ENCODE peak calls at places on chromosomes 13 and 19, in five cellular contexts. Q is thoracic aorta, T is tibial artery, F is ascending aorta, V is fibroblast of lung. W is an unnamed sample.

GRCh38 chr13:109744512-109745051 is 41.8 kb downstream of the IRS2 start:
- DNase-seq in Q (no peak), T (no peak), F (no peak), V (peak), W (no peak)

GRCh38 chr19:18858906-18859646 is 27.3 kb downstream of the UPF1 start:
- DNase-seq in Q (no peak), T (no peak), F (no peak), V (no peak), W (no peak)

GRCh38 chr13:109344552-109345157 is 441.7 kb downstream of the IRS2 start:
- DNase-seq in Q (no peak), T (no peak), F (no peak), V (peak), W (no peak)

GRCh38 chr13:110047511-110047910 is 259.4 kb downstream of the COL4A1 start:
- DNase-seq in Q (peak), T (peak), F (no peak), V (peak), W (no peak)

GRCh38 chr13:113511361-113511760 is 20.9 kb upstream of the DCUN1D2 start:
- DNase-seq in Q (no peak), T (no peak), F (no peak), V (no peak), W (no peak)

GRCh38 chr13:70784590-70784989 is 676.3 kb upstream of the KLHL1 start:
- DNase-seq in Q (no peak), T (no peak), F (no peak), V (no peak), W (no peak)

GRCh38 chr13:23579072-23579885 is 9.1 kb downstream of the TNFRSF19 start:
- DNase-seq in Q (peak), T (peak), F (peak), V (peak), W (peak)

GRCh38 chr13:41568143-41568989 is 111.0 kb downstream of the RGCC start:
- DNase-seq in Q (no peak), T (no peak), F (no peak), V (no peak), W (no peak)

GRCh38 chr13:44274838-44275237 is 98.8 kb upstream of the SERP2 start:
- DNase-seq in Q (no peak), T (no peak), F (no peak), V (no peak), W (no peak)

GRCh38 chr19:3359850-3360493 is 6.4 kb upstream of the NFIC start:
- DNase-seq in Q (no peak), T (no peak), F (no peak), V (peak), W (no peak)

GRCh38 chr13:35157143-35157755 is 215.2 kb downstream of the NBEA start:
- DNase-seq in Q (no peak), T (no peak), F (no peak), V (peak), W (no peak)

GRCh38 chr19:44729516-44730033 is 18.9 kb upstream of the BCL3 start:
- DNase-seq in Q (no peak), T (no peak), F (no peak), V (no peak), W (no peak)

GRCh38 chr19:2575734-2576481 is 100.0 kb downstream of the GADD45B start:
- DNase-seq in Q (peak), T (peak), F (peak), V (no peak), W (no peak)

GRCh38 chr13:32125221-32125621 is 93.6 kb downstream of the FRY start:
- DNase-seq in Q (no peak), T (peak), F (no peak), V (peak), W (no peak)

GRCh38 chr13:71851541-71851940 is 15.5 kb downstream of the DACH1 start:
- DNase-seq in Q (no peak), T (no peak), F (no peak), V (no peak), W (no peak)

GRCh38 chr13:73274147-73274546 is 215.3 kb downstream of the KLF5 start:
- DNase-seq in Q (no peak), T (no peak), F (no peak), V (peak), W (no peak)

GRCh38 chr19:677201-677600 is 1.0 kb downstream of the FSTL3 start:
- DNase-seq in Q (peak), T (peak), F (peak), V (peak), W (no peak)

GRCh38 chr19:45340232-45340898 is at the start of gene KLC3:
- DNase-seq in Q (no peak), T (no peak), F (no peak), V (no peak), W (no peak)

GRCh38 chr19:47190167-47190727 is 40.8 kb downstream of the BBC3 start:
- DNase-seq in Q (peak), T (peak), F (peak), V (peak), W (peak)

GRCh38 chr19:49676136-49676689 is 858 bp upstream of the PRMT1 start:
- DNase-seq in Q (no peak), T (peak), F (no peak), V (peak), W (peak)

GRCh38 chr19:19661675-19662251 is 1.7 kb downstream of the ATP13A1 start:
- DNase-seq in Q (no peak), T (no peak), F (no peak), V (no peak), W (no peak)

GRCh38 chr19:39303373-39304184 is 7.4 kb downstream of the IFNL1 start:
- DNase-seq in Q (no peak), T (no peak), F (no peak), V (no peak), W (no peak)

GRCh38 chr19:3821857-3822364 is 35.7 kb upstream of the MATK start:
- DNase-seq in Q (no peak), T (no peak), F (no peak), V (no peak), W (no peak)

GRCh38 chr13:51557875-51558604 is 26.2 kb upstream of the WDFY2 start:
- DNase-seq in Q (no peak), T (no peak), F (no peak), V (peak), W (no peak)

GRCh38 chr13:114112231-114112825 is 20.1 kb downstream of the RASA3 start:
- DNase-seq in Q (no peak), T (peak), F (no peak), V (no peak), W (no peak)

DNA sequence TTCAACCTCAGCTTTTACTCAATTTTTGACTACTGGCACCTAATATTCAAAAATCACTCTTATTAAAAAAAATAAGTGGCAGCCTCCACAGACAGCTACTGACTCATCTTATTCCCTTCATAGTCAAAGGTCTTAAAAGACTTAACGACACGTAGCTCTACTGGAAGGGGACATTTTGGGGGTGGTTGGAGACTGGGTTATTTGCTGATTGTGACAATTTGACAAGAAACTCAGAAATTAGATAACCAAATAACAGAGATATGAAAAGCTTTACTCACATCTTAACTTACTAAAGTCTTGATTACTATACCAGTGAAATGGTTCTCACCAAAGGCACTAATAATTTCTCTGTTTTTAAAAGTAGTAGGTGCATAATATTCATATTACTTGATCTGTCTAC is 25.7 kb downstream of the UGGT2 start:
- DNase-seq in Q (no peak), T (no peak), F (no peak), V (no peak), W (no peak)
- H3K27ac ChIP-seq in Q (no peak), T (no peak), F (no peak), V (no peak), W (no peak)

DNA sequence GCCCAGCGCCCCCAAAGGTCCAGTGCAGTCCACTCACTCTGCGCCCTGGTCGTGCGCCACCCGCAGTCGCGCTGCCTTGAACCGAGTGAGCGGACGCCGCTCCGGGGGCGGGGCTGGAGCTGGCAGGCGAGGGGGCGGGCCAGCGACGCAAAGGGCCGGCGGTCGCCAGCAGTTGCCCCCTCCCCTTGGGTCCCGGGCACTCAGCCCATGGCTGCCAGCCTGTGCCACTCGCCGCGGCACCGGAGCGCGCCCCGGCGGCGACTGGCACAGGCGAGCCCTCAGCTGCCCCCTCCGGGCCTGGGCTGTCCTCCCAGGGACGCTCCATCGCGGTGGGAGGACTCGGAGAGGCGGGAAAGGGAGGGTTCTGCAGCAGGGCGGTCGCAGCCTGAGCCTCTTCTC is at the start of gene S1PR5:
- DNase-seq in Q (no peak), T (no peak), F (no peak), V (no peak), W (peak)
- H3K4me3 ChIP-seq in Q (peak), T (peak), F (peak), V (no peak), W (peak)

DNA sequence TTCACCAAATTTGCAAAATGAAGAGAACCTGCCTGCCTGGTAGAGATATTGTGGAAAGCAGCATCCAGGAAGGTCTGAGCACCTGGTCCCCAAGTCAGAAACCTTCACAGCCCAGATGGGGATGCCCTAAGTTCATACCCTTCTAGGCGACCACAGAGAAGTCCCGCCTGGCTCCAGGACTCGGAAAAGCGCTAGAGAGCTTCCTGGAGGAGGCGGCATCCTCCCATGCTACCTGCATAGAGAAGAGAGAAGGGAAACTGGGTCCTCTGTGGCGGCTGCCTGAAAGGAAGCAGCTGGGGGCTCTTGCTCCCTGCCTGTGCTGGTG is 22.2 kb upstream of the ZNF30 start:
- DNase-seq in Q (no peak), T (no peak), F (no peak), V (no peak), W (no peak)
- TF ChIP-seq CTCF in Q (no peak), T (no peak), F (no peak), V (no peak), W (no peak)

GRCh38 chr19:17125728-17126677 is 50.4 kb downstream of the MYO9B start:
- DNase-seq in Q (peak), T (peak), F (no peak), V (peak), W (peak)

GRCh38 chr19:17127671-17128070 is 52.1 kb downstream of the MYO9B start:
- DNase-seq in Q (no peak), T (no peak), F (no peak), V (no peak), W (no peak)

GRCh38 chr19:17128820-17129219 is 53.2 kb downstream of the MYO9B start:
- DNase-seq in Q (no peak), T (no peak), F (no peak), V (no peak), W (no peak)

GRCh38 chr19:17128403-17128802 is 52.8 kb downstream of the MYO9B start:
- DNase-seq in Q (no peak), T (no peak), F (no peak), V (no peak), W (no peak)

GRCh38 chr19:17129377-17129776 is 53.8 kb downstream of the MYO9B start:
- DNase-seq in Q (no peak), T (no peak), F (no peak), V (no peak), W (no peak)
- H3K27ac ChIP-seq in Q (peak), T (peak), F (peak), V (no peak), W (peak)

GRCh38 chr13:101915755-101916107 is 463.3 kb downstream of the ITGBL1 start:
- DNase-seq in Q (no peak), T (no peak), F (no peak), V (no peak), W (no peak)
- H3K4me3 ChIP-seq in Q (peak), T (peak), F (peak), V (no peak), W (peak)

GRCh38 chr19:29260477-29261317 is 47.7 kb upstream of the UQCRFS1 start:
- DNase-seq in Q (no peak), T (no peak), F (no peak), V (no peak), W (no peak)
- TF ChIP-seq CTCF in Q (no peak), T (no peak), F (no peak), V (no peak), W (peak)

GRCh38 chr19:10091892-10092641 is 6.0 kb downstream of the SHFL start:
- DNase-seq in Q (no peak), T (no peak), F (no peak), V (no peak), W (no peak)
- H3K27ac ChIP-seq in Q (no peak), T (no peak), F (no peak), V (no peak), W (no peak)

DNA sequence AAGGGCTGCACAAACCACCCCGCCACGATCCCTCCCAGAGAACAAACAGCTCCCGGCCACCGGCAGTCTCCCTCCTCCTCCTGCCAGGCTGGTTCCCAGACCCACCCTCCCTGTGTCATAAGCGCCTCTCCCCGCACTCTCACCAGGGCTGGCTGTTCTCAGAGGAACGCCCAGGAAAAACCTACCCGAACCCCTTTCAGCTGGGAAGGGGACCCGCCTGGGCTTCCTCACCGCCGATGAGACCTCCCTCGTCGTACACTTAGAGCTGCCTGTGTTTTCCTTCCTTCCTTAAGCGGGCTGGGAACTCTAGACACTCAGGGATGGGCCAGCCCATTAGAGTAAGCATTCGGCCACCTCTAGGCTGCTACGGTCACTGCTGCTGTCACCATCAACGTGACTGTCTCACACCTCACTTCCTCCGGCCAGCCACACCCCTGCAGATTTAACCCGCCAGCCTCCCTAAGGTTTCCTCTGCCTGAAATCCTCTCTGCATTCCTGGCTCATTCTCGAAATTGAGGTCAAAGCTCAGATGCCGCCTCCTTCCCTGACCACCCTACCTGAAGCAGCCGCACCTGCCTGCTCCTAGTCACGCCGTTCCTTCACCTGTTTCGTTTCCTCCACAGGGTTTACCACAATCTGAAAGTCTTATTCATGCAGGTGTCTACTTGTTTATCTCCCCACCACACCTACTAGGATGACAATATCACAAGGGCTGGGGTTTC is 6.3 kb upstream of the RDH13 start:
- DNase-seq in Q (no peak), T (no peak), F (no peak), V (peak), W (no peak)
- H3K4me3 ChIP-seq in Q (peak), T (peak), F (no peak), V (no peak), W (peak)